ENCODE peak calls at places on chromosomes 6 and 20, in ten cellular contexts. N, W, D, I, H, Z, J, O, C and A are unnamed samples.

GRCh38 chr6:43368517-43369160 is 808 bp downstream of the ZNF318 start:
- DNase-seq in Z (peak; percentile 66), O (peak; percentile 49), N (peak; percentile 53), D (no peak), H (peak; percentile 51), W (peak; percentile 74), J (peak; percentile 80), C (peak; percentile 40), I (peak; percentile 50), A (no peak)

GRCh38 chr6:162190936-162191335 is 536.6 kb downstream of the PRKN start:
- DNase-seq in C (no peak), O (no peak), H (no peak), J (no peak), D (no peak), N (no peak), Z (no peak), I (no peak), W (no peak), A (no peak)

GRCh38 chr6:170553686-170554085 is 483 bp upstream of the TBP start:
- DNase-seq in Z (peak; percentile 30), C (peak; percentile 50), W (peak; percentile 49), D (no peak), H (peak; percentile 45), O (no peak), I (no peak), N (peak; percentile 61), J (no peak), A (no peak)

GRCh38 chr6:20610636-20611200 is 76.5 kb downstream of the CDKAL1 start:
- DNase-seq in W (no peak), Z (no peak), H (no peak), I (no peak), O (no peak), N (peak; percentile 59), D (peak; percentile 18), J (no peak), C (peak; percentile 22), A (no peak)

GRCh38 chr6:104638841-104639290 is 220.9 kb downstream of the HACE1 start:
- DNase-seq in I (no peak), W (no peak), O (no peak), N (peak; percentile 94), C (peak; percentile 73), H (no peak), D (peak; percentile 85), J (peak; percentile 58), Z (peak; percentile 39), A (no peak)

GRCh38 chr6:36245572-36246031 is 24.3 kb upstream of the PNPLA1 start:
- DNase-seq in O (no peak), I (peak; percentile 72), Z (no peak), C (no peak), J (no peak), N (no peak), W (no peak), D (no peak), H (no peak), A (no peak)

GRCh38 chr20:35952480-35953410 is 1.6 kb downstream of the SCAND1 start:
- DNase-seq in D (no peak), O (no peak), C (peak; percentile 34), J (no peak), Z (no peak), H (peak; percentile 50), W (no peak), N (peak; percentile 31), I (no peak), A (no peak)

GRCh38 chr6:11354019-11354418 is 121.6 kb upstream of the NEDD9 start:
- DNase-seq in O (peak; percentile 35), C (peak; percentile 87), W (no peak), N (peak; percentile 98), J (peak; percentile 62), I (no peak), D (no peak), Z (peak; percentile 79), H (no peak), A (no peak)

GRCh38 chr6:40586800-40587201 is 363 bp downstream of the LRFN2 start:
- DNase-seq in H (no peak), O (peak; percentile 17), C (no peak), J (no peak), I (no peak), Z (no peak), W (peak; percentile 56), D (no peak), N (no peak), A (no peak)

GRCh38 chr6:161829186-161829794 is 555.4 kb upstream of the AGPAT4 start:
- DNase-seq in I (no peak), Z (no peak), W (no peak), H (no peak), O (peak; percentile 68), J (no peak), D (no peak), N (no peak), C (no peak), A (no peak)

GRCh38 chr6:117270121-117270959 is 5.0 kb downstream of the VGLL2 start:
- DNase-seq in H (no peak), O (no peak), W (peak; percentile 66), C (peak; percentile 17), I (no peak), J (peak; percentile 25), D (no peak), Z (no peak), N (peak; percentile 17), A (no peak)

GRCh38 chr20:63475209-63475608 is 2.8 kb upstream of the KCNQ2 start:
- DNase-seq in W (no peak), D (no peak), H (peak; percentile 62), Z (no peak), J (no peak), N (peak; percentile 30), O (no peak), I (no peak), C (peak; percentile 13), A (no peak)

GRCh38 chr6:138736640-138737039 is 36.9 kb upstream of the CCDC28A start:
- DNase-seq in W (no peak), O (no peak), H (no peak), N (no peak), I (no peak), D (no peak), J (no peak), C (peak; percentile 32), Z (no peak), A (no peak)

GRCh38 chr6:170045981-170046667 is 244.8 kb downstream of the DLL1 start:
- DNase-seq in N (no peak), W (no peak), O (no peak), J (no peak), I (no peak), Z (peak; percentile 52), H (no peak), C (no peak), D (no peak), A (no peak)

GRCh38 chr6:168244961-168245551 is 74.5 kb downstream of the DACT2 start:
- DNase-seq in C (no peak), O (no peak), D (no peak), Z (no peak), N (no peak), W (no peak), J (no peak), I (no peak), H (no peak), A (no peak)

GRCh38 chr6:6886886-6887285 is 220.9 kb upstream of the RREB1 start:
- DNase-seq in N (no peak), C (no peak), Z (no peak), H (no peak), W (no peak), I (no peak), J (no peak), D (no peak), O (no peak), A (no peak)

GRCh38 chr6:137043710-137044365 is 927 bp downstream of the IL20RA start:
- DNase-seq in N (peak; percentile 50), J (peak; percentile 70), W (peak; percentile 63), H (peak; percentile 38), I (peak; percentile 28), Z (no peak), D (no peak), C (peak; percentile 39), O (no peak), A (no peak)

GRCh38 chr6:169820358-169820757 is 68.9 kb downstream of the ERMARD start:
- DNase-seq in C (no peak), D (no peak), I (no peak), W (no peak), H (no peak), O (no peak), N (no peak), J (no peak), Z (no peak), A (no peak)

GRCh38 chr6:163507965-163508364 is 93.4 kb downstream of the QKI start:
- DNase-seq in I (no peak), W (no peak), O (no peak), H (no peak), Z (no peak), J (no peak), N (no peak), D (no peak), C (no peak), A (no peak)

GRCh38 chr20:58719258-58719657 is 26.7 kb downstream of the NPEPL1 start:
- DNase-seq in N (no peak), D (no peak), Z (no peak), W (peak; percentile 21), O (peak; percentile 23), H (no peak), J (peak; percentile 34), I (peak; percentile 4), C (no peak), A (no peak)

GRCh38 chr20:1820137-1821074 is 74.8 kb upstream of the SIRPA start:
- DNase-seq in N (peak; percentile 83), H (no peak), C (peak; percentile 88), J (no peak), I (no peak), W (no peak), Z (no peak), O (no peak), D (no peak), A (no peak)

GRCh38 chr6:43887340-43887858 is 117.4 kb downstream of the VEGFA start:
- DNase-seq in W (no peak), C (peak; percentile 8), N (no peak), Z (no peak), D (no peak), J (no peak), H (no peak), O (no peak), I (no peak), A (no peak)

GRCh38 chr6:43907789-43908472 is 137.9 kb downstream of the VEGFA start:
- DNase-seq in C (no peak), H (no peak), Z (peak; percentile 52), N (no peak), O (no peak), I (no peak), J (no peak), W (no peak), D (no peak), A (no peak)